ENCODE peak calls at places on chromosomes 16 and 17, in five cellular contexts. One of them, this sample, is unnamed.
A peak's percentile ranks its signal among the peaks of the same experiment; 100 is the strongest.

GRCh38 chr16:74586948-74587347 is 20.0 kb downstream of the GLG1 start:
- DNase-seq in GM04503: no peak
- DNase-seq in astrocyte of the spinal cord: no peak
- DNase-seq in pancreas: no peak
- DNase-seq in foreskin fibroblast: no peak
- DNase-seq in this sample: no peak

GRCh38 chr17:6660765-6661463 is 9.4 kb downstream of the C17orf100 start:
- DNase-seq in GM04503: no peak
- DNase-seq in astrocyte of the spinal cord: no peak
- DNase-seq in pancreas: no peak
- DNase-seq in foreskin fibroblast: no peak
- DNase-seq in this sample: no peak

GRCh38 chr16:66478733-66479511 is 51.8 kb downstream of the BEAN1 start:
- DNase-seq in GM04503: no peak
- DNase-seq in astrocyte of the spinal cord: peak; percentile 42
- DNase-seq in pancreas: no peak
- DNase-seq in foreskin fibroblast: peak; percentile 81
- DNase-seq in this sample: no peak

GRCh38 chr17:38599398-38599856 is 6.3 kb downstream of the SRCIN1 start:
- DNase-seq in GM04503: no peak
- DNase-seq in astrocyte of the spinal cord: no peak
- DNase-seq in pancreas: no peak
- DNase-seq in foreskin fibroblast: no peak
- DNase-seq in this sample: no peak

GRCh38 chr16:24906199-24906808 is 60.5 kb downstream of the SLC5A11 start:
- DNase-seq in GM04503: no peak
- DNase-seq in astrocyte of the spinal cord: peak; percentile 36
- DNase-seq in pancreas: no peak
- DNase-seq in foreskin fibroblast: peak; percentile 59
- DNase-seq in this sample: no peak

GRCh38 chr17:55674107-55674506 is 48.6 kb downstream of the TMEM100 start:
- DNase-seq in GM04503: no peak
- DNase-seq in astrocyte of the spinal cord: no peak
- DNase-seq in pancreas: no peak
- DNase-seq in foreskin fibroblast: peak; percentile 89
- DNase-seq in this sample: no peak

GRCh38 chr17:35081638-35082037 is 18.1 kb upstream of the RFFL start:
- DNase-seq in GM04503: no peak
- DNase-seq in astrocyte of the spinal cord: no peak
- DNase-seq in pancreas: no peak
- DNase-seq in foreskin fibroblast: no peak
- DNase-seq in this sample: no peak

GRCh38 chr17:37447641-37448040 is 41.0 kb downstream of the TADA2A start:
- DNase-seq in GM04503: no peak
- DNase-seq in astrocyte of the spinal cord: peak; percentile 54
- DNase-seq in pancreas: no peak
- DNase-seq in foreskin fibroblast: peak; percentile 62
- DNase-seq in this sample: no peak

GRCh38 chr16:84548971-84549844 is 44.7 kb upstream of the MEAK7 start:
- DNase-seq in GM04503: no peak
- DNase-seq in astrocyte of the spinal cord: no peak
- DNase-seq in pancreas: peak; percentile 47
- DNase-seq in foreskin fibroblast: no peak
- DNase-seq in this sample: no peak

GRCh38 chr16:46907061-46907774 is 23.1 kb downstream of the GPT2 start:
- DNase-seq in GM04503: no peak
- DNase-seq in astrocyte of the spinal cord: no peak
- DNase-seq in pancreas: no peak
- DNase-seq in foreskin fibroblast: no peak
- DNase-seq in this sample: no peak

GRCh38 chr17:33936764-33937163 is 318.3 kb upstream of the CCL2 start:
- DNase-seq in GM04503: no peak
- DNase-seq in astrocyte of the spinal cord: no peak
- DNase-seq in pancreas: no peak
- DNase-seq in foreskin fibroblast: no peak
- DNase-seq in this sample: no peak

GRCh38 chr16:72787519-72788268 is 260.2 kb downstream of the ZFHX3 start:
- DNase-seq in GM04503: peak; percentile 68
- DNase-seq in astrocyte of the spinal cord: peak; percentile 84
- DNase-seq in pancreas: no peak
- DNase-seq in foreskin fibroblast: peak; percentile 95
- DNase-seq in this sample: peak; percentile 93

GRCh38 chr17:45104029-45104428 is 28.3 kb downstream of the PLCD3 start:
- DNase-seq in GM04503: no peak
- DNase-seq in astrocyte of the spinal cord: no peak
- DNase-seq in pancreas: no peak
- DNase-seq in foreskin fibroblast: no peak
- DNase-seq in this sample: no peak

GRCh38 chr16:56664506-56664905 is 3.4 kb downstream of the MT1G start:
- DNase-seq in GM04503: no peak
- DNase-seq in astrocyte of the spinal cord: no peak
- DNase-seq in pancreas: no peak
- DNase-seq in foreskin fibroblast: no peak
- DNase-seq in this sample: no peak

GRCh38 chr17:74123866-74124265 is 79.6 kb upstream of the RPL38 start:
- DNase-seq in GM04503: no peak
- DNase-seq in astrocyte of the spinal cord: no peak
- DNase-seq in pancreas: no peak
- DNase-seq in foreskin fibroblast: no peak
- DNase-seq in this sample: no peak

GRCh38 chr17:35734396-35734795 is 3.0 kb downstream of the RASL10B start:
- DNase-seq in GM04503: no peak
- DNase-seq in astrocyte of the spinal cord: no peak
- DNase-seq in pancreas: no peak
- DNase-seq in foreskin fibroblast: no peak
- DNase-seq in this sample: no peak

GRCh38 chr17:6075050-6075449 is 4.9 kb downstream of the WSCD1 start:
- DNase-seq in GM04503: no peak
- DNase-seq in astrocyte of the spinal cord: no peak
- DNase-seq in pancreas: no peak
- DNase-seq in foreskin fibroblast: no peak
- DNase-seq in this sample: no peak

GRCh38 chr17:61130320-61130719 is 269.3 kb upstream of the TBX2 start:
- DNase-seq in GM04503: no peak
- DNase-seq in astrocyte of the spinal cord: no peak
- DNase-seq in pancreas: no peak
- DNase-seq in foreskin fibroblast: no peak
- DNase-seq in this sample: no peak

GRCh38 chr17:17058304-17058703 is 16.0 kb downstream of the MPRIP start:
- DNase-seq in GM04503: no peak
- DNase-seq in astrocyte of the spinal cord: no peak
- DNase-seq in pancreas: no peak
- DNase-seq in foreskin fibroblast: no peak
- DNase-seq in this sample: no peak

GRCh38 chr17:40936437-40936971 is 942 bp downstream of the KRT23 start:
- DNase-seq in GM04503: no peak
- DNase-seq in astrocyte of the spinal cord: no peak
- DNase-seq in pancreas: no peak
- DNase-seq in foreskin fibroblast: no peak
- DNase-seq in this sample: no peak

GRCh38 chr17:2905269-2905668 is 109.0 kb downstream of the RAP1GAP2 start:
- DNase-seq in GM04503: no peak
- DNase-seq in astrocyte of the spinal cord: no peak
- DNase-seq in pancreas: peak; percentile 64
- DNase-seq in foreskin fibroblast: no peak
- DNase-seq in this sample: no peak

GRCh38 chr17:70552230-70552981 is 383.1 kb downstream of the KCNJ2 start:
- DNase-seq in GM04503: peak; percentile 6
- DNase-seq in astrocyte of the spinal cord: peak; percentile 70
- DNase-seq in pancreas: no peak
- DNase-seq in foreskin fibroblast: peak; percentile 71
- DNase-seq in this sample: no peak

GRCh38 chr17:46854948-46855347 is 3.6 kb downstream of the WNT9B start:
- DNase-seq in GM04503: no peak
- DNase-seq in astrocyte of the spinal cord: no peak
- DNase-seq in pancreas: no peak
- DNase-seq in foreskin fibroblast: no peak
- DNase-seq in this sample: no peak

GRCh38 chr16:71467810-71468209 is 5.8 kb upstream of the ZNF23 start:
- DNase-seq in GM04503: no peak
- DNase-seq in astrocyte of the spinal cord: peak; percentile 38
- DNase-seq in pancreas: no peak
- DNase-seq in foreskin fibroblast: peak; percentile 65
- DNase-seq in this sample: no peak

GRCh38 chr17:73227379-73227778 is 34.3 kb downstream of the CPSF4L start:
- DNase-seq in GM04503: no peak
- DNase-seq in astrocyte of the spinal cord: no peak
- DNase-seq in pancreas: no peak
- DNase-seq in foreskin fibroblast: no peak
- DNase-seq in this sample: no peak

GRCh38 chr16:87226926-87227650 is 90.1 kb downstream of the C16orf95 start:
- DNase-seq in GM04503: no peak
- DNase-seq in astrocyte of the spinal cord: peak; percentile 86
- DNase-seq in pancreas: no peak
- DNase-seq in foreskin fibroblast: peak; percentile 81
- DNase-seq in this sample: no peak

GRCh38 chr16:6031567-6031966 is 934.0 kb upstream of the EEF2KMT start:
- DNase-seq in GM04503: no peak
- DNase-seq in astrocyte of the spinal cord: no peak
- DNase-seq in pancreas: no peak
- DNase-seq in foreskin fibroblast: no peak
- DNase-seq in this sample: no peak

GRCh38 chr17:76700627-76701470 is 9.9 kb downstream of the MXRA7 start:
- DNase-seq in GM04503: peak; percentile 67
- DNase-seq in astrocyte of the spinal cord: peak; percentile 81
- DNase-seq in pancreas: peak; percentile 48
- DNase-seq in foreskin fibroblast: peak; percentile 89
- DNase-seq in this sample: peak; percentile 94

GRCh38 chr16:20911361-20911760 is 10.8 kb downstream of the LYRM1 start:
- DNase-seq in GM04503: no peak
- DNase-seq in astrocyte of the spinal cord: no peak
- DNase-seq in pancreas: no peak
- DNase-seq in foreskin fibroblast: peak; percentile 86
- DNase-seq in this sample: no peak

GRCh38 chr17:7883781-7884386 is 4.7 kb upstream of the CHD3 start:
- DNase-seq in GM04503: no peak
- DNase-seq in astrocyte of the spinal cord: peak; percentile 41
- DNase-seq in pancreas: no peak
- DNase-seq in foreskin fibroblast: peak; percentile 44
- DNase-seq in this sample: no peak

GRCh38 chr16:4891886-4892216 is 44.6 kb downstream of the UBN1 start:
- DNase-seq in GM04503: no peak
- DNase-seq in astrocyte of the spinal cord: no peak
- DNase-seq in pancreas: no peak
- DNase-seq in foreskin fibroblast: peak; percentile 46
- DNase-seq in this sample: no peak

GRCh38 chr17:13575922-13576419 is 25.8 kb downstream of the HS3ST3A1 start:
- DNase-seq in GM04503: no peak
- DNase-seq in astrocyte of the spinal cord: no peak
- DNase-seq in pancreas: no peak
- DNase-seq in foreskin fibroblast: no peak
- DNase-seq in this sample: no peak

GRCh38 chr16:35908152-35908551 is 2448.7 kb downstream of the TP53TG3F start:
- DNase-seq in GM04503: no peak
- DNase-seq in astrocyte of the spinal cord: no peak
- DNase-seq in pancreas: no peak
- DNase-seq in foreskin fibroblast: no peak
- DNase-seq in this sample: peak; percentile 62

GRCh38 chr17:19657182-19657581 is 8.6 kb downstream of the ALDH3A2 start:
- DNase-seq in GM04503: no peak
- DNase-seq in astrocyte of the spinal cord: no peak
- DNase-seq in pancreas: no peak
- DNase-seq in foreskin fibroblast: no peak
- DNase-seq in this sample: no peak

GRCh38 chr17:78114831-78115723 is 13.5 kb downstream of the TMC6 start:
- DNase-seq in GM04503: no peak
- DNase-seq in astrocyte of the spinal cord: no peak
- DNase-seq in pancreas: peak; percentile 65
- DNase-seq in foreskin fibroblast: no peak
- DNase-seq in this sample: no peak